ENCODE peak calls at places on chromosomes 11 and 22, in five cellular contexts. A is NCI-H524; L is right cardiac atrium; R is midbrain; M is Jurkat, Clone E6-1. T is an unnamed sample.

GRCh38 chr22:37354271-37355069 is 72.2 kb downstream of the CYTH4 start:
- DNase-seq in A (no peak), L (no peak), R (no peak), M (no peak), T (no peak)

GRCh38 chr11:8709002-8709672 is 26.5 kb downstream of the RPL27A start:
- DNase-seq in A (no peak), L (peak; percentile 94), R (peak; percentile 21), M (no peak), T (no peak)

GRCh38 chr22:40498454-40499186 is 128.2 kb downstream of the SGSM3 start:
- DNase-seq in A (no peak), L (no peak), R (no peak), M (no peak), T (no peak)

GRCh38 chr11:44728085-44728410 is 1.3 kb downstream of the TSPAN18 start:
- DNase-seq in A (no peak), L (no peak), R (no peak), M (no peak), T (no peak)

GRCh38 chr11:14015711-14016110 is 53.2 kb downstream of the SPON1 start:
- DNase-seq in A (no peak), L (no peak), R (no peak), M (no peak), T (no peak)

GRCh38 chr22:24107668-24108067 is 73.6 kb upstream of the SUSD2 start:
- DNase-seq in A (no peak), L (peak; percentile 91), R (peak; percentile 47), M (no peak), T (no peak)

GRCh38 chr11:130728185-130729160 is 187.8 kb downstream of the SNX19 start:
- DNase-seq in A (no peak), L (no peak), R (no peak), M (no peak), T (no peak)

GRCh38 chr11:43747130-43747802 is 66.7 kb downstream of the HSD17B12 start:
- DNase-seq in A (no peak), L (no peak), R (no peak), M (no peak), T (no peak)

GRCh38 chr11:130388607-130389205 is 39.7 kb downstream of the ADAMTS8 start:
- DNase-seq in A (no peak), L (no peak), R (no peak), M (peak; percentile 84), T (peak; percentile 31)

T was measured in T-helper 1 cell.